ENCODE peak calls at places on chromosomes 11 and 22, in seven cellular contexts. T is H1, M is HepG2, Y is SK-N-SH, U is K562, D is Panc1, K is GM12878. N is an unnamed sample.

GRCh38 chr11:22466809-22467208 is 128.6 kb downstream of the SLC17A6 start:
- DNase-seq in K (no peak), D (no peak), M (no peak), Y (no peak), U (no peak), T (no peak), N (peak)

GRCh38 chr11:416051-416756 is 1.4 kb upstream of the SIGIRR start:
- DNase-seq in D (no peak), M (no peak), Y (no peak), U (no peak), T (no peak), K (no peak), N (no peak)

GRCh38 chr11:32713496-32713895 is 81.0 kb downstream of the CCDC73 start:
- DNase-seq in M (no peak), U (no peak), K (no peak), T (no peak), D (no peak), Y (no peak), N (peak)

GRCh38 chr11:103953797-103954495 is 82.5 kb upstream of the DDI1 start:
- DNase-seq in K (no peak), Y (no peak), T (no peak), D (no peak), M (no peak), U (no peak), N (no peak)

GRCh38 chr11:72762641-72763304 is 10.6 kb upstream of the ARAP1 start:
- DNase-seq in T (no peak), U (no peak), D (no peak), Y (no peak), K (no peak), M (no peak), N (no peak)

GRCh38 chr11:67120881-67121710 is 2.0 kb downstream of the KDM2A start:
- DNase-seq in D (peak), U (peak), K (peak), T (no peak), Y (no peak), M (no peak), N (no peak)

GRCh38 chr22:33853200-33854097 is 66.8 kb downstream of the LARGE1 start:
- DNase-seq in D (no peak), U (no peak), T (no peak), Y (peak), M (peak), K (peak), N (no peak)

GRCh38 chr22:32911526-32911925 is 110.0 kb downstream of the TIMP3 start:
- DNase-seq in M (no peak), T (no peak), U (no peak), K (no peak), D (no peak), Y (no peak), N (no peak)

GRCh38 chr11:50174189-50174588 is 141.5 kb downstream of the OR4C45 start:
- DNase-seq in M (no peak), K (no peak), T (no peak), Y (no peak), U (no peak), D (peak), N (no peak)

GRCh38 chr11:10900686-10901415 is 43.0 kb upstream of the ZBED5 start:
- DNase-seq in U (peak), D (no peak), M (no peak), Y (no peak), K (no peak), T (no peak), N (no peak)

GRCh38 chr11:19091366-19091765 is 25.6 kb upstream of the ZDHHC13 start:
- DNase-seq in U (no peak), K (no peak), Y (no peak), M (no peak), T (no peak), D (no peak), N (no peak)

GRCh38 chr22:19927696-19928095 is 13.9 kb upstream of the COMT start:
- DNase-seq in D (no peak), K (no peak), U (no peak), T (no peak), Y (no peak), M (no peak), N (no peak)

GRCh38 chr11:12838463-12839120 is 164.4 kb downstream of the TEAD1 start:
- DNase-seq in K (no peak), T (no peak), D (no peak), U (no peak), M (no peak), Y (no peak), N (no peak)

GRCh38 chr22:33921576-33922181 is 1.4 kb upstream of the LARGE1 start:
- DNase-seq in T (peak), Y (peak), K (no peak), M (peak), U (no peak), D (no peak), N (no peak)

GRCh38 chr11:44243086-44243485 is 66.9 kb downstream of the ALX4 start:
- DNase-seq in M (no peak), K (no peak), D (no peak), T (no peak), U (peak), Y (no peak), N (no peak)

GRCh38 chr22:29106839-29107238 is 34.0 kb downstream of the KREMEN1 start:
- DNase-seq in Y (no peak), D (no peak), K (no peak), M (no peak), U (no peak), T (no peak), N (no peak)

GRCh38 chr11:47236482-47236881 is 12.1 kb downstream of the ACP2 start:
- DNase-seq in K (no peak), T (no peak), Y (peak), M (no peak), U (no peak), D (no peak), N (no peak)

GRCh38 chr11:67022961-67023956 is at the start of gene SYT12:
- DNase-seq in K (no peak), Y (peak), T (peak), D (no peak), U (no peak), M (no peak), N (no peak)

GRCh38 chr11:2213890-2214526 is 42.4 kb upstream of the TH start:
- DNase-seq in T (peak), D (no peak), K (no peak), U (no peak), M (no peak), Y (peak), N (no peak)
- TF ChIP-seq SIN3A in T (no peak), D (no peak), K (no peak), U (no peak), M (no peak), Y (no peak), N (no peak)

DNA sequence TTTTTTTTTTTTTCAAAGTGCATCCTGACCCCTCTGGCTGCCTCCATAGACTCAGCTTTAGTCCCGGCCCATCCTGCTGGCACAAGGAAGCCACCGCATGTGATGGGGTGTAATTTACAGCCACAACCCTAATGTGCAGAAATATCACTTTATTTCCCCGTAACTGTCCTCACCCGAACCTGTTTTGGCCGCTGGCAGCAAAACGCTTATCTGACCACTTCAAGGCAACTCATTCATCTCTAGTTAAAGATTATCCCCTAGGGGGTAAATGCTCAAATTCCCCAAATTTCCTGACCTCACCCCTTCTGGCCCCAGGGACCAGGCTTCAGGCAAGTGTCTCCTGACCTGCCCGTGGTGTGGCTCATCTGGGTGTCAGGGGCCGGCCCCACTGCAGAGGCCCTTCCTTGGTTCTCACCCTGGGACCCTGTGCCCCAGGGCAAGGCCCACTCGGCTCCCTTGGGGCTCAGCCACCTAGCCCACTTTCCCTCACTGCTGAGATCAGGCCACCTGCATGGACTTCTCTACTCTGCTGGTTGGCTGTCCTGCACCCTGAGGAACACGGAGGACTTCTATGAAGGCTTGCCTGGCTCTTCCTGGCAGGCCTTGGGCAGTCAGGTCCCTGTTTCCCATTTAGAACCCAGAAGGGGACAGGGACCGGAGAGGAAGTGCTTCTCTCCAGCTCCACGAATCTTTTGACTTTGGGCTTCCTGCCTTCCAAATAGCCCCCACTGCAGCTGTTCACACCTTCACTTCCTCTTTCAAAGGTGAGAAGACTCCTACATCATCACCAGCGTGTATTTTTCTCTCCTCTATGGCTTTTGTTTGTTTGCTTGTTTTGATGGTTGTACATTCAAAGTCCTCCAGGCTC is 53.3 kb downstream of the WNT11 start:
- DNase-seq in M (no peak), Y (no peak), K (peak), U (no peak), D (no peak), T (no peak), N (no peak)
- TF ChIP-seq SIN3A in M (no peak), Y (no peak), K (no peak), U (no peak), D (no peak), T (no peak), N (no peak)

DNA sequence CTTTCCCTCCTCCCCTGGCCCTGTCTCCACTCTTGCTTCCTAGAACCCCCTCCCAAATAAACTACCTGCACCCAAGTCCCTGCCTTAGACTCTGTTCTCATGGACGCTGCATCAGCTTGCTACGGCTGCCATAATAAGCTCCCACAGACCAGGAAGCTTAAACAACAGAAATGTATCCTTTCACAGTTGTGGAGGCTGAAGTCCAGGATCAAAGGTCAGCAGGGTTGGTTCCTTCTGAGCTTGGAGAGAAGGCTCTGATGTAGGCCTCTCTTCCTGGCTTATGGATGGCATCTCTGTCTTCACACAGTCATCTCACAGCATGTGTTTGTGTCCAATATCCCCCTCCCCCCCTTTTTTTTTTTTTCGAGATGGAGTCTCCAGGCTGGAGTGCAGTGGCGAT is 23.4 kb downstream of the CBX7 start:
- DNase-seq in T (no peak), K (no peak), M (peak), Y (no peak), D (no peak), U (no peak), N (no peak)
- TF ChIP-seq SIN3A in T (no peak), K (no peak), M (no peak), Y (no peak), D (no peak), U (no peak), N (no peak)

DNA sequence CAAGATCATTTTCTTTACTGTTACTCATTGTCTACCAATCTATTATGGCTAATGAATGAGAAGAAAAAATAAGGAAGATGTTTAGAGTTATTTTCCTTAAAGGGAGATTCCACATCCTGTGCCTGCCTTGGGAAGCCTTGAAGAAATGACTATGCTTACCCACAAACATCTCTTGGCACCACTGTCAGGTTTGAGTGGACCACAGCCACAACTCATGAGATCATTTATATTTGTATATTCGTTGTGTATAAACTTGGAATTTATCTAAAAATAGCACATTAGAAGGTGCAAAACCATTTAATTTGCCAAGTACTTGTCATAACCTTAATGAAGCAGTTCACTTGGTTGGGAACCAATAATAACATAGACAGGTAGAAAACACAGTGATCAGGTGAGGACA is 740.8 kb downstream of the DLG2 start:
- DNase-seq in U (no peak), M (no peak), K (no peak), Y (no peak), D (no peak), T (no peak), N (no peak)
- TF ChIP-seq SIN3A in U (no peak), M (no peak), K (no peak), Y (no peak), D (no peak), T (no peak), N (no peak)

GRCh38 chr11:115580416-115580815 is 76.2 kb upstream of the CADM1 start:
- DNase-seq in U (no peak), T (no peak), D (no peak), Y (no peak), K (no peak), M (no peak), N (no peak)
- TF ChIP-seq SIN3A in U (no peak), T (no peak), D (no peak), Y (no peak), K (no peak), M (no peak), N (no peak)

DNA sequence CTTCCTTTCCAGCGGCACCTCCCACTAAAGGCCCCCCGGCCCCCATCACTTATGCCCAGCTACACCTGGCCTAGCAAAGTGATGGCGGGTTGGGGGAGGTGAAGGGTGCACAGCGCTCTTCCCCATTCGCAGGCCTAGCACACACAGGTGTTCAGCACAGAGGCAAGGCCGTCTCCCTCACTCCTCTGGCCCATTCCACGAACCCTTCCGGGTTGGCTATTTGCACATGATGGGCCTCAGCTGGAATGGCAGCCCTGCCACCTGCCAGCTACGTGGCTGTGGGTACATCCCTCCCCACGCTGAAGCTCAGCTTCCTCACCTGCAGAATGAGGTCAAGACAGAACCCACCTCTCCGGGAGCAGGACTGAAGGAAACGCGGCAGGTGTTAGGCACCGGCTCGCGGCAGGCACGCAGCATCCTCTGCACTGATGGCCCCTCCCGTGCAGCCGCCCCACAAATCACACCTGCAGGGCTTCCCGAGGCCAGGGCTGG is 4.8 kb downstream of the KIAA0930 start:
- DNase-seq in U (no peak), M (no peak), D (no peak), T (no peak), Y (no peak), K (no peak), N (no peak)
- TF ChIP-seq SIN3A in U (no peak), M (no peak), D (no peak), T (no peak), Y (no peak), K (no peak), N (no peak)

GRCh38 chr11:36398261-36398953 is 102.3 kb downstream of the PRR5L start:
- DNase-seq in D (no peak), T (no peak), K (no peak), Y (no peak), U (peak), M (no peak), N (no peak)
- TF ChIP-seq SIN3A in D (no peak), T (no peak), K (no peak), Y (no peak), U (no peak), M (no peak), N (no peak)

GRCh38 chr22:37260396-37260795 is 16.3 kb upstream of the RAC2 start:
- DNase-seq in D (no peak), Y (no peak), M (no peak), T (no peak), U (no peak), K (no peak), N (no peak)
- TF ChIP-seq SIN3A in D (no peak), Y (no peak), M (no peak), T (no peak), U (no peak), K (no peak), N (no peak)

N was measured in HCT116.